ENCODE peak calls at places on chromosomes 12 and 14, in eight cellular contexts. One of them, this sample, is unnamed.

GRCh38 chr14:72081139-72081538 is 148.9 kb downstream of the RGS6 start:
- DNase-seq in germinal center: no peak
- DNase-seq in left lung: no peak
- DNase-seq in activated T-helper 1 cell treated with anti-CD3 and anti-CD28 coated beads, Interleukin-12 subunit alpha, Interleukin-12 subunit beta, Interleukin-2, Interleukin-4 antibody, amounts not matched to agents 30 ng/mL and 10 ng/mL and 1 ng/mL, durations not matched to agents 14 hours and 24 hours and 36 hours: no peak
- DNase-seq in SW480: no peak
- DNase-seq in IMR-90: no peak
- DNase-seq in psoas muscle: no peak
- DNase-seq in GOT3: no peak
- DNase-seq in this sample: no peak

GRCh38 chr12:50156641-50157040 is 10.5 kb downstream of the CERS5 start:
- DNase-seq in left lung: no peak
- DNase-seq in SW480: no peak
- DNase-seq in GOT3: no peak
- DNase-seq in psoas muscle: no peak
- DNase-seq in activated T-helper 1 cell treated with anti-CD3 and anti-CD28 coated beads, Interleukin-12 subunit alpha, Interleukin-12 subunit beta, Interleukin-2, Interleukin-4 antibody, amounts not matched to agents 30 ng/mL and 10 ng/mL and 1 ng/mL, durations not matched to agents 14 hours and 24 hours and 36 hours: no peak
- DNase-seq in IMR-90: no peak
- DNase-seq in germinal center: no peak
- DNase-seq in this sample: no peak

GRCh38 chr14:92690171-92691011 is 58.0 kb downstream of the LGMN start:
- DNase-seq in GOT3: no peak
- DNase-seq in psoas muscle: no peak
- DNase-seq in SW480: peak
- DNase-seq in germinal center: no peak
- DNase-seq in left lung: no peak
- DNase-seq in IMR-90: peak
- DNase-seq in activated T-helper 1 cell treated with anti-CD3 and anti-CD28 coated beads, Interleukin-12 subunit alpha, Interleukin-12 subunit beta, Interleukin-2, Interleukin-4 antibody, amounts not matched to agents 30 ng/mL and 10 ng/mL and 1 ng/mL, durations not matched to agents 14 hours and 24 hours and 36 hours: no peak
- DNase-seq in this sample: no peak

GRCh38 chr12:131313635-131314034 is 359.9 kb downstream of the ADGRD1 start:
- DNase-seq in GOT3: no peak
- DNase-seq in SW480: no peak
- DNase-seq in germinal center: no peak
- DNase-seq in IMR-90: no peak
- DNase-seq in psoas muscle: no peak
- DNase-seq in activated T-helper 1 cell treated with anti-CD3 and anti-CD28 coated beads, Interleukin-12 subunit alpha, Interleukin-12 subunit beta, Interleukin-2, Interleukin-4 antibody, amounts not matched to agents 30 ng/mL and 10 ng/mL and 1 ng/mL, durations not matched to agents 14 hours and 24 hours and 36 hours: no peak
- DNase-seq in left lung: no peak
- DNase-seq in this sample: no peak

GRCh38 chr12:57750561-57751431 is 1.3 kb downstream of the CDK4 start:
- DNase-seq in activated T-helper 1 cell treated with anti-CD3 and anti-CD28 coated beads, Interleukin-12 subunit alpha, Interleukin-12 subunit beta, Interleukin-2, Interleukin-4 antibody, amounts not matched to agents 30 ng/mL and 10 ng/mL and 1 ng/mL, durations not matched to agents 14 hours and 24 hours and 36 hours: no peak
- DNase-seq in germinal center: no peak
- DNase-seq in left lung: no peak
- DNase-seq in GOT3: no peak
- DNase-seq in IMR-90: peak
- DNase-seq in SW480: no peak
- DNase-seq in psoas muscle: no peak
- DNase-seq in this sample: no peak

GRCh38 chr14:94225460-94225989 is 51.4 kb downstream of the PPP4R4 start:
- DNase-seq in left lung: no peak
- DNase-seq in GOT3: no peak
- DNase-seq in activated T-helper 1 cell treated with anti-CD3 and anti-CD28 coated beads, Interleukin-12 subunit alpha, Interleukin-12 subunit beta, Interleukin-2, Interleukin-4 antibody, amounts not matched to agents 30 ng/mL and 10 ng/mL and 1 ng/mL, durations not matched to agents 14 hours and 24 hours and 36 hours: no peak
- DNase-seq in psoas muscle: no peak
- DNase-seq in germinal center: no peak
- DNase-seq in SW480: no peak
- DNase-seq in IMR-90: no peak
- DNase-seq in this sample: no peak

GRCh38 chr14:98994571-98994970 is 277.4 kb downstream of the BCL11B start:
- DNase-seq in activated T-helper 1 cell treated with anti-CD3 and anti-CD28 coated beads, Interleukin-12 subunit alpha, Interleukin-12 subunit beta, Interleukin-2, Interleukin-4 antibody, amounts not matched to agents 30 ng/mL and 10 ng/mL and 1 ng/mL, durations not matched to agents 14 hours and 24 hours and 36 hours: peak
- DNase-seq in left lung: no peak
- DNase-seq in IMR-90: no peak
- DNase-seq in psoas muscle: no peak
- DNase-seq in SW480: no peak
- DNase-seq in germinal center: no peak
- DNase-seq in GOT3: no peak
- DNase-seq in this sample: no peak

GRCh38 chr14:104298458-104298857 is 160.1 kb downstream of the KIF26A start:
- DNase-seq in IMR-90: no peak
- DNase-seq in psoas muscle: no peak
- DNase-seq in GOT3: no peak
- DNase-seq in SW480: no peak
- DNase-seq in activated T-helper 1 cell treated with anti-CD3 and anti-CD28 coated beads, Interleukin-12 subunit alpha, Interleukin-12 subunit beta, Interleukin-2, Interleukin-4 antibody, amounts not matched to agents 30 ng/mL and 10 ng/mL and 1 ng/mL, durations not matched to agents 14 hours and 24 hours and 36 hours: no peak
- DNase-seq in germinal center: no peak
- DNase-seq in left lung: peak
- DNase-seq in this sample: peak

GRCh38 chr12:5964913-5965900 is 20.1 kb upstream of the ANO2 start:
- DNase-seq in IMR-90: no peak
- DNase-seq in germinal center: no peak
- DNase-seq in SW480: no peak
- DNase-seq in GOT3: no peak
- DNase-seq in left lung: no peak
- DNase-seq in activated T-helper 1 cell treated with anti-CD3 and anti-CD28 coated beads, Interleukin-12 subunit alpha, Interleukin-12 subunit beta, Interleukin-2, Interleukin-4 antibody, amounts not matched to agents 30 ng/mL and 10 ng/mL and 1 ng/mL, durations not matched to agents 14 hours and 24 hours and 36 hours: no peak
- DNase-seq in psoas muscle: no peak
- DNase-seq in this sample: no peak

GRCh38 chr14:49641697-49642129 is 6.7 kb upstream of the DNAAF2 start:
- DNase-seq in GOT3: no peak
- DNase-seq in SW480: peak
- DNase-seq in germinal center: no peak
- DNase-seq in left lung: no peak
- DNase-seq in IMR-90: peak
- DNase-seq in psoas muscle: no peak
- DNase-seq in activated T-helper 1 cell treated with anti-CD3 and anti-CD28 coated beads, Interleukin-12 subunit alpha, Interleukin-12 subunit beta, Interleukin-2, Interleukin-4 antibody, amounts not matched to agents 30 ng/mL and 10 ng/mL and 1 ng/mL, durations not matched to agents 14 hours and 24 hours and 36 hours: no peak
- DNase-seq in this sample: no peak

GRCh38 chr12:18690653-18691052 is 47.2 kb downstream of the PLCZ1 start:
- DNase-seq in activated T-helper 1 cell treated with anti-CD3 and anti-CD28 coated beads, Interleukin-12 subunit alpha, Interleukin-12 subunit beta, Interleukin-2, Interleukin-4 antibody, amounts not matched to agents 30 ng/mL and 10 ng/mL and 1 ng/mL, durations not matched to agents 14 hours and 24 hours and 36 hours: no peak
- DNase-seq in IMR-90: peak
- DNase-seq in SW480: peak
- DNase-seq in GOT3: no peak
- DNase-seq in germinal center: no peak
- DNase-seq in psoas muscle: no peak
- DNase-seq in left lung: no peak
- DNase-seq in this sample: no peak

GRCh38 chr14:101363880-101364391 is 197.4 kb upstream of the DIO3 start:
- DNase-seq in GOT3: no peak
- DNase-seq in IMR-90: no peak
- DNase-seq in activated T-helper 1 cell treated with anti-CD3 and anti-CD28 coated beads, Interleukin-12 subunit alpha, Interleukin-12 subunit beta, Interleukin-2, Interleukin-4 antibody, amounts not matched to agents 30 ng/mL and 10 ng/mL and 1 ng/mL, durations not matched to agents 14 hours and 24 hours and 36 hours: no peak
- DNase-seq in germinal center: no peak
- DNase-seq in left lung: no peak
- DNase-seq in SW480: no peak
- DNase-seq in psoas muscle: no peak
- DNase-seq in this sample: no peak

This sample was measured in lower lobe of right lung.